ENCODE peak calls at places on chromosomes 2 and 18, in eight cellular contexts. F is head of caudate nucleus; M is A549; S is activated CD4-positive, CD25-positive, alpha-beta regulatory T cell treated with anti-CD3 and anti-CD28 coated beads, Interleukin-2, amount 50 U/mL, for 72 hours; C is hippocampal formation; X is EH; A is heart right ventricle; K is GM12891. V is an unnamed sample.

GRCh38 chr18:22915337-22915736 is 17.8 kb upstream of the RBBP8 start:
- DNase-seq in S (no peak), M (no peak), K (no peak), C (no peak), A (no peak), X (no peak), F (no peak), V (no peak)

GRCh38 chr2:160510617-160511016 is 17.0 kb upstream of the RBMS1 start:
- DNase-seq in F (no peak), K (no peak), C (no peak), S (no peak), M (no peak), A (no peak), X (peak; percentile 71), V (no peak)

GRCh38 chr2:177641321-177641720 is 248.7 kb downstream of the AGPS start:
- DNase-seq in S (no peak), M (no peak), A (no peak), X (no peak), F (no peak), C (no peak), K (no peak), V (no peak)

GRCh38 chr2:199471443-199472057 is 13.8 kb upstream of the SATB2 start:
- DNase-seq in K (no peak), C (peak; percentile 52), X (peak; percentile 59), S (no peak), M (no peak), F (peak; percentile 76), A (no peak), V (peak; percentile 81)

GRCh38 chr2:71756280-71756906 is 303.0 kb downstream of the DYSF start:
- DNase-seq in A (no peak), M (no peak), C (no peak), X (peak; percentile 86), K (no peak), S (no peak), F (no peak), V (no peak)

GRCh38 chr2:80896576-80896975 is 592.0 kb upstream of the LRRTM1 start:
- DNase-seq in K (no peak), S (no peak), X (no peak), C (no peak), F (no peak), A (no peak), M (no peak), V (no peak)

GRCh38 chr2:189372688-189373257 is 68.5 kb upstream of the WDR75 start:
- DNase-seq in M (no peak), A (no peak), K (no peak), S (no peak), C (no peak), X (no peak), F (no peak), V (no peak)

GRCh38 chr2:213187833-213188532 is 36.6 kb upstream of the IKZF2 start:
- DNase-seq in S (no peak), A (no peak), M (peak; percentile 8), F (no peak), X (peak; percentile 86), K (no peak), C (no peak), V (no peak)

GRCh38 chr2:121471571-121472464 is 58.9 kb upstream of the RNU4ATAC start:
- DNase-seq in X (peak; percentile 83), A (no peak), C (no peak), S (no peak), K (no peak), M (no peak), F (no peak), V (no peak)

GRCh38 chr18:31273812-31274527 is 44.0 kb upstream of the DSG1 start:
- DNase-seq in S (no peak), A (no peak), C (no peak), X (no peak), M (no peak), K (no peak), F (no peak), V (no peak)

GRCh38 chr18:58578835-58579560 is 49.9 kb downstream of the ALPK2 start:
- DNase-seq in F (no peak), K (no peak), C (no peak), M (peak; percentile 64), X (peak; percentile 95), S (no peak), A (no peak), V (no peak)

GRCh38 chr2:189880963-189881362 is 96.7 kb downstream of the PMS1 start:
- DNase-seq in A (no peak), S (no peak), K (no peak), M (no peak), X (no peak), F (no peak), C (no peak), V (no peak)

GRCh38 chr2:222320441-222321395 is 21.9 kb upstream of the PAX3 start:
- DNase-seq in K (no peak), X (peak; percentile 32), F (peak; percentile 49), A (no peak), C (no peak), M (no peak), S (peak; percentile 29), V (no peak)

GRCh38 chr18:24014986-24015896 is 687 bp downstream of the TTC39C start:
- DNase-seq in K (no peak), M (peak; percentile 27), A (peak; percentile 22), F (peak; percentile 40), S (peak; percentile 67), X (peak; percentile 93), C (no peak), V (peak; percentile 78)

GRCh38 chr18:45837283-45838070 is 12.0 kb downstream of the SIGLEC15 start:
- DNase-seq in S (peak; percentile 52), F (no peak), K (no peak), C (no peak), M (no peak), A (peak; percentile 33), X (peak; percentile 54), V (no peak)

GRCh38 chr2:110990440-110990839 is 130.3 kb upstream of the BCL2L11 start:
- DNase-seq in C (no peak), A (no peak), X (no peak), K (no peak), S (no peak), F (no peak), M (no peak), V (no peak)

GRCh38 chr18:12904012-12904516 is 20.0 kb upstream of the PTPN2 start:
- DNase-seq in A (peak; percentile 54), C (no peak), K (no peak), X (peak; percentile 62), F (no peak), S (peak; percentile 63), M (no peak), V (no peak)

GRCh38 chr2:218387369-218388194 is 5.5 kb downstream of the SLC11A1 start:
- DNase-seq in A (peak; percentile 49), M (peak; percentile 74), C (no peak), K (no peak), F (no peak), S (no peak), X (peak; percentile 65), V (no peak)

V was measured in 8988T.